ENCODE peak calls at places on chromosomes 6 and 20, in nine cellular contexts. One of them, this sample, is unnamed.
A peak's percentile ranks its signal among the peaks of the same experiment; 100 is the strongest.

GRCh38 chr20:32965581-32966373 is 38.5 kb downstream of the SUN5 start:
- DNase-seq in uterus: no peak
- DNase-seq in spleen: peak; percentile 76
- DNase-seq in suprapubic skin: peak; percentile 59
- DNase-seq in A549: no peak
- DNase-seq in transverse colon: no peak
- DNase-seq in ovary: no peak
- DNase-seq in IMR-90: no peak
- DNase-seq in Peyer's patch: no peak
- DNase-seq in this sample: no peak

GRCh38 chr6:118785601-118786000 is 108.4 kb upstream of the ASF1A start:
- DNase-seq in uterus: no peak
- DNase-seq in spleen: no peak
- DNase-seq in suprapubic skin: no peak
- DNase-seq in A549: no peak
- DNase-seq in transverse colon: no peak
- DNase-seq in ovary: no peak
- DNase-seq in IMR-90: no peak
- DNase-seq in Peyer's patch: no peak
- DNase-seq in this sample: no peak

GRCh38 chr6:116497089-116497676 is 14.3 kb upstream of the CALHM5 start:
- DNase-seq in uterus: no peak
- DNase-seq in spleen: no peak
- DNase-seq in suprapubic skin: no peak
- DNase-seq in A549: no peak
- DNase-seq in transverse colon: no peak
- DNase-seq in ovary: peak; percentile 22
- DNase-seq in IMR-90: peak; percentile 10
- DNase-seq in Peyer's patch: no peak
- DNase-seq in this sample: no peak

GRCh38 chr6:68086199-68086598 is 548.9 kb upstream of the ADGRB3 start:
- DNase-seq in uterus: no peak
- DNase-seq in spleen: no peak
- DNase-seq in suprapubic skin: no peak
- DNase-seq in A549: no peak
- DNase-seq in transverse colon: no peak
- DNase-seq in ovary: no peak
- DNase-seq in IMR-90: no peak
- DNase-seq in Peyer's patch: no peak
- DNase-seq in this sample: no peak

GRCh38 chr6:6918216-6918983 is 189.4 kb upstream of the RREB1 start:
- DNase-seq in uterus: no peak
- DNase-seq in spleen: no peak
- DNase-seq in suprapubic skin: no peak
- DNase-seq in A549: peak; percentile 44
- DNase-seq in transverse colon: no peak
- DNase-seq in ovary: no peak
- DNase-seq in IMR-90: peak; percentile 59
- DNase-seq in Peyer's patch: no peak
- DNase-seq in this sample: peak; percentile 43

GRCh38 chr20:43404880-43405279 is 52.8 kb upstream of the SRSF6 start:
- DNase-seq in uterus: no peak
- DNase-seq in spleen: no peak
- DNase-seq in suprapubic skin: no peak
- DNase-seq in A549: peak; percentile 18
- DNase-seq in transverse colon: no peak
- DNase-seq in ovary: no peak
- DNase-seq in IMR-90: no peak
- DNase-seq in Peyer's patch: no peak
- DNase-seq in this sample: no peak

GRCh38 chr6:19818805-19819204 is 18.4 kb upstream of the ID4 start:
- DNase-seq in uterus: no peak
- DNase-seq in spleen: no peak
- DNase-seq in suprapubic skin: no peak
- DNase-seq in A549: no peak
- DNase-seq in transverse colon: no peak
- DNase-seq in ovary: no peak
- DNase-seq in IMR-90: no peak
- DNase-seq in Peyer's patch: no peak
- DNase-seq in this sample: no peak

GRCh38 chr6:5121479-5121878 is 36.3 kb downstream of the PPP1R3G start:
- DNase-seq in uterus: no peak
- DNase-seq in spleen: no peak
- DNase-seq in suprapubic skin: no peak
- DNase-seq in A549: no peak
- DNase-seq in transverse colon: no peak
- DNase-seq in ovary: no peak
- DNase-seq in IMR-90: no peak
- DNase-seq in Peyer's patch: no peak
- DNase-seq in this sample: no peak

GRCh38 chr6:93017626-93018025 is 401.7 kb downstream of the EPHA7 start:
- DNase-seq in uterus: no peak
- DNase-seq in spleen: no peak
- DNase-seq in suprapubic skin: no peak
- DNase-seq in A549: no peak
- DNase-seq in transverse colon: no peak
- DNase-seq in ovary: no peak
- DNase-seq in IMR-90: no peak
- DNase-seq in Peyer's patch: no peak
- DNase-seq in this sample: no peak

GRCh38 chr6:105301756-105302616 is 100.9 kb downstream of the PREP start:
- DNase-seq in uterus: no peak
- DNase-seq in spleen: no peak
- DNase-seq in suprapubic skin: no peak
- DNase-seq in A549: no peak
- DNase-seq in transverse colon: peak; percentile 23
- DNase-seq in ovary: no peak
- DNase-seq in IMR-90: no peak
- DNase-seq in Peyer's patch: no peak
- DNase-seq in this sample: no peak

GRCh38 chr6:138956244-138956924 is 31.7 kb downstream of the REPS1 start:
- DNase-seq in uterus: no peak
- DNase-seq in spleen: no peak
- DNase-seq in suprapubic skin: no peak
- DNase-seq in A549: no peak
- DNase-seq in transverse colon: no peak
- DNase-seq in ovary: no peak
- DNase-seq in IMR-90: no peak
- DNase-seq in Peyer's patch: no peak
- DNase-seq in this sample: no peak

GRCh38 chr6:165884813-165885765 is 222.0 kb upstream of the PDE10A start:
- DNase-seq in uterus: peak; percentile 81
- DNase-seq in spleen: peak; percentile 89
- DNase-seq in suprapubic skin: peak; percentile 89
- DNase-seq in A549: peak; percentile 69
- DNase-seq in transverse colon: peak; percentile 78
- DNase-seq in ovary: peak; percentile 92
- DNase-seq in IMR-90: peak; percentile 68
- DNase-seq in Peyer's patch: peak; percentile 75
- DNase-seq in this sample: peak; percentile 85

GRCh38 chr6:2940010-2940850 is 31.1 kb downstream of the SERPINB6 start:
- DNase-seq in uterus: no peak
- DNase-seq in spleen: peak; percentile 75
- DNase-seq in suprapubic skin: peak; percentile 43
- DNase-seq in A549: peak; percentile 11
- DNase-seq in transverse colon: no peak
- DNase-seq in ovary: no peak
- DNase-seq in IMR-90: no peak
- DNase-seq in Peyer's patch: no peak
- DNase-seq in this sample: no peak

GRCh38 chr6:106519460-106520394 is 109.6 kb downstream of the RTN4IP1 start:
- DNase-seq in uterus: peak; percentile 45
- DNase-seq in spleen: peak; percentile 93
- DNase-seq in suprapubic skin: no peak
- DNase-seq in A549: peak; percentile 27
- DNase-seq in transverse colon: peak; percentile 66
- DNase-seq in ovary: no peak
- DNase-seq in IMR-90: peak; percentile 95
- DNase-seq in Peyer's patch: no peak
- DNase-seq in this sample: no peak

GRCh38 chr6:79188885-79189505 is 45.5 kb downstream of the HMGN3 start:
- DNase-seq in uterus: no peak
- DNase-seq in spleen: no peak
- DNase-seq in suprapubic skin: no peak
- DNase-seq in A549: no peak
- DNase-seq in transverse colon: no peak
- DNase-seq in ovary: no peak
- DNase-seq in IMR-90: no peak
- DNase-seq in Peyer's patch: no peak
- DNase-seq in this sample: no peak

GRCh38 chr6:35736293-35736894 is 438 bp upstream of the ARMC12 start:
- DNase-seq in uterus: peak; percentile 84
- DNase-seq in spleen: peak; percentile 94
- DNase-seq in suprapubic skin: peak; percentile 88
- DNase-seq in A549: peak; percentile 39
- DNase-seq in transverse colon: peak; percentile 89
- DNase-seq in ovary: peak; percentile 86
- DNase-seq in IMR-90: peak; percentile 37
- DNase-seq in Peyer's patch: peak; percentile 79
- DNase-seq in this sample: peak; percentile 75

GRCh38 chr6:126156973-126157372 is 170.6 kb downstream of the TRMT11 start:
- DNase-seq in uterus: no peak
- DNase-seq in spleen: no peak
- DNase-seq in suprapubic skin: no peak
- DNase-seq in A549: no peak
- DNase-seq in transverse colon: no peak
- DNase-seq in ovary: no peak
- DNase-seq in IMR-90: no peak
- DNase-seq in Peyer's patch: no peak
- DNase-seq in this sample: no peak

GRCh38 chr6:47318236-47318974 is 8.7 kb upstream of the TNFRSF21 start:
- DNase-seq in uterus: no peak
- DNase-seq in spleen: no peak
- DNase-seq in suprapubic skin: no peak
- DNase-seq in A549: no peak
- DNase-seq in transverse colon: no peak
- DNase-seq in ovary: no peak
- DNase-seq in IMR-90: no peak
- DNase-seq in Peyer's patch: no peak
- DNase-seq in this sample: no peak

GRCh38 chr6:107398005-107398404 is 61.4 kb downstream of the PDSS2 start:
- DNase-seq in uterus: no peak
- DNase-seq in spleen: no peak
- DNase-seq in suprapubic skin: no peak
- DNase-seq in A549: no peak
- DNase-seq in transverse colon: no peak
- DNase-seq in ovary: no peak
- DNase-seq in IMR-90: no peak
- DNase-seq in Peyer's patch: no peak
- DNase-seq in this sample: no peak

GRCh38 chr20:3382836-3383235 is 24.6 kb downstream of the DNAAF9 start:
- DNase-seq in uterus: no peak
- DNase-seq in spleen: no peak
- DNase-seq in suprapubic skin: no peak
- DNase-seq in A549: no peak
- DNase-seq in transverse colon: no peak
- DNase-seq in ovary: no peak
- DNase-seq in IMR-90: no peak
- DNase-seq in Peyer's patch: no peak
- DNase-seq in this sample: no peak

GRCh38 chr6:21895591-21895990 is 302.0 kb downstream of the SOX4 start:
- DNase-seq in uterus: no peak
- DNase-seq in spleen: no peak
- DNase-seq in suprapubic skin: no peak
- DNase-seq in A549: no peak
- DNase-seq in transverse colon: no peak
- DNase-seq in ovary: no peak
- DNase-seq in IMR-90: peak; percentile 24
- DNase-seq in Peyer's patch: no peak
- DNase-seq in this sample: no peak
- H3K27ac ChIP-seq in uterus: no peak overlapping the region
- H3K27ac ChIP-seq in spleen: no peak overlapping the region
- H3K27ac ChIP-seq in suprapubic skin: no peak overlapping the region
- H3K27ac ChIP-seq in A549: no peak overlapping the region
- H3K27ac ChIP-seq in transverse colon: no peak overlapping the region
- H3K27ac ChIP-seq in ovary: no peak overlapping the region
- H3K27ac ChIP-seq in IMR-90: no peak overlapping the region
- H3K27ac ChIP-seq in Peyer's patch: no peak overlapping the region
- H3K27ac ChIP-seq in this sample: no peak overlapping the region

DNA sequence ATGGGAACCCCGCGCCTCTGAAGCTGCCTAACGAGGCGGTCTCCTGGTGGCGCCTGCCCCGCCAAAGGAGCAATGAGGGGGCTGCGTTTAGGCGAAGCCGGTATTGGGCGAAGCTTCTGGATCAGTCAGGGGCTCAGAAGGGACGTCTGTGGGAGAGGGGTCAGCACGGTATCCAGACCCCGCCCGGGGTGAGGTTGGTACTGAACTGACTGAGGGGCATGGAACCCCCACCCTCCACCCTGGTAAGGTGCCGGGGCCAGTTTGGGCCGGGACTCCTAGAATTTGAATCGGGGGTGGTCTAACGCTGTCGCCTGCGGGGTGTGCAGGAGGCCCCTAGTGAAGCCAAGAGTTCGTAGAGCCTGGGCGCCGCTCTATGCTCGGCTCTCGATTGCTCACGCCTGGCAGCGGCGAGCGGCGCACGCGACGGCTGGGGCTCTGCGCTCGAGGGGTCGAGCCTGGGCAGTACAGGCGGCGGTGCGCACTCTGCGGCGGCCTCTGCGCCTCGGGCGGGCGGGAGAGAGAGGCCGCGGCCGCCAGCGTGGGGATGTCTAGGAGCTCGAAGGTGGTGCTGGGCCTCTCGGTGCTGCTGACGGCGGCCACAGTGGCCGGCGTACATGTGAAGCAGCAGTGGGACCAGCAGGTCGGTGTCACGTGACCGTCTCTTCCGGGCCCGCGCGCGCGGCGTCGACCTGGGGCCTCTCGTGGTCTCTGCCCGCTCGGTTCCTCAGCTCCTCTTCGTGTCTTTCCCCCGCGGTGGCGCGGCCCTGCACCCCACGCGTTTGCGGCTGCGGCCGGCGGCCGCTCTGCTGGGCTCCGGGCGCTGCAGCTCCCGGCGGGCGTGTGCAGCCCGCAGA is at the start of the genes KAT14 and PET117:
- DNase-seq in uterus: peak; percentile 82
- DNase-seq in spleen: peak; percentile 98
- DNase-seq in suprapubic skin: peak; percentile 88
- DNase-seq in A549: peak; percentile 94
- DNase-seq in transverse colon: peak; percentile 91
- DNase-seq in ovary: peak; percentile 93
- DNase-seq in IMR-90: peak; percentile 89
- DNase-seq in Peyer's patch: peak; percentile 95
- DNase-seq in this sample: peak; percentile 87
- TF ChIP-seq POLR2A in uterus: peak; percentile 79
- TF ChIP-seq POLR2A in spleen: peak; percentile 67
- TF ChIP-seq POLR2A in suprapubic skin: no peak
- TF ChIP-seq POLR2A in A549: peak; percentile 86
- TF ChIP-seq POLR2A in transverse colon: peak; percentile 75
- TF ChIP-seq POLR2A in ovary: peak; percentile 41
- TF ChIP-seq POLR2A in IMR-90: peak; percentile 42
- TF ChIP-seq POLR2A in Peyer's patch: peak; percentile 77
- TF ChIP-seq POLR2A in this sample: peak; percentile 50

GRCh38 chr6:51855310-51856082 is 231.9 kb downstream of the PKHD1 start:
- DNase-seq in uterus: no peak
- DNase-seq in spleen: no peak
- DNase-seq in suprapubic skin: no peak
- DNase-seq in A549: peak; percentile 63
- DNase-seq in transverse colon: no peak
- DNase-seq in ovary: no peak
- DNase-seq in IMR-90: peak; percentile 67
- DNase-seq in Peyer's patch: no peak
- DNase-seq in this sample: peak; percentile 28
- TF ChIP-seq CTCF in uterus: peak; percentile 38
- TF ChIP-seq CTCF in spleen: no peak
- TF ChIP-seq CTCF in suprapubic skin: no peak
- TF ChIP-seq CTCF in A549: peak; percentile 46
- TF ChIP-seq CTCF in transverse colon: peak; percentile 53
- TF ChIP-seq CTCF in ovary: no peak
- TF ChIP-seq CTCF in IMR-90: peak; percentile 61
- TF ChIP-seq CTCF in Peyer's patch: peak; percentile 73
- TF ChIP-seq CTCF in this sample: peak; percentile 65

GRCh38 chr6:136582702-136583471 is 32.7 kb upstream of the MAP7 start:
- DNase-seq in uterus: no peak
- DNase-seq in spleen: no peak
- DNase-seq in suprapubic skin: no peak
- DNase-seq in A549: peak; percentile 81
- DNase-seq in transverse colon: no peak
- DNase-seq in ovary: no peak
- DNase-seq in IMR-90: peak; percentile 94
- DNase-seq in Peyer's patch: no peak
- DNase-seq in this sample: no peak
- H3K27ac ChIP-seq in uterus: peak overlapping the region; percentile 75
- H3K27ac ChIP-seq in spleen: no peak overlapping the region
- H3K27ac ChIP-seq in suprapubic skin: peak overlapping the region; percentile 23
- H3K27ac ChIP-seq in A549: peak overlapping the region; percentile 21
- H3K27ac ChIP-seq in transverse colon: peak overlapping the region; percentile 65
- H3K27ac ChIP-seq in ovary: peak overlapping the region; percentile 64
- H3K27ac ChIP-seq in IMR-90: peak overlapping the region; percentile 29
- H3K27ac ChIP-seq in Peyer's patch: no peak overlapping the region
- H3K27ac ChIP-seq in this sample: no peak overlapping the region